ENCODE peak calls at places on chromosomes 1 and 21, in four cellular contexts. N is GM12878, V is AG04449, K is glutamatergic neuron. T is an unnamed sample.

GRCh38 chr21:39843916-39844315 is 23.3 kb upstream of the PCP4 start:
- DNase-seq in N (no peak), V (no peak), K (no peak), T (no peak)

GRCh38 chr1:214665606-214666110 is 62.7 kb downstream of the CENPF start:
- DNase-seq in N (no peak), V (no peak), K (no peak), T (no peak)

GRCh38 chr1:95321516-95321915 is 87.5 kb downstream of the RWDD3 start:
- DNase-seq in N (no peak), V (no peak), K (no peak), T (no peak)

GRCh38 chr1:235057385-235058306 is 71.0 kb downstream of the TOMM20 start:
- DNase-seq in N (no peak), V (no peak), K (no peak), T (no peak)

GRCh38 chr1:204841316-204841715 is 29.3 kb upstream of the NFASC start:
- DNase-seq in N (no peak), V (no peak), K (no peak), T (no peak)

GRCh38 chr1:8797230-8797629 is 20.2 kb downstream of the RERE start:
- DNase-seq in N (no peak), V (no peak), K (no peak), T (no peak)

GRCh38 chr1:2645776-2646175 is 13.0 kb upstream of the MMEL1 start:
- DNase-seq in N (no peak), V (no peak), K (no peak), T (no peak)

GRCh38 chr1:215636258-215636965 is 69.3 kb downstream of the KCTD3 start:
- DNase-seq in N (no peak), V (peak; percentile 36), K (no peak), T (peak; percentile 30)

GRCh38 chr1:36533897-36534296 is 51.2 kb upstream of the CSF3R start:
- DNase-seq in N (no peak), V (no peak), K (no peak), T (no peak)

GRCh38 chr1:101309334-101310221 is 72.8 kb downstream of the S1PR1 start:
- DNase-seq in N (no peak), V (no peak), K (peak; percentile 67), T (peak; percentile 28)

GRCh38 chr1:154557248-154557938 is 1.1 kb downstream of the UBE2Q1 start:
- DNase-seq in N (no peak), V (no peak), K (no peak), T (no peak)

GRCh38 chr1:225812488-225813249 is 2.7 kb downstream of the EPHX1 start:
- DNase-seq in N (no peak), V (no peak), K (no peak), T (no peak)

GRCh38 chr1:222994506-222995229 is 148.4 kb downstream of the TLR5 start:
- DNase-seq in N (no peak), V (peak; percentile 21), K (no peak), T (no peak)

GRCh38 chr1:214123061-214123784 is 135.4 kb downstream of the PROX1 start:
- DNase-seq in N (no peak), V (no peak), K (peak; percentile 25), T (peak; percentile 53)

GRCh38 chr1:10519016-10519417 is 44.3 kb downstream of the PEX14 start:
- DNase-seq in N (no peak), V (no peak), K (no peak), T (no peak)

GRCh38 chr1:205351984-205352713 is 4.6 kb downstream of the KLHDC8A start:
- DNase-seq in N (no peak), V (no peak), K (peak; percentile 99), T (peak; percentile 80)

GRCh38 chr21:42666023-42666747 is 12.8 kb downstream of the PDE9A start:
- DNase-seq in N (no peak), V (no peak), K (no peak), T (peak; percentile 55)

GRCh38 chr1:30786264-30786991 is 28.9 kb upstream of the LAPTM5 start:
- DNase-seq in N (no peak), V (no peak), K (no peak), T (no peak)

GRCh38 chr1:6867688-6868370 is 82.6 kb downstream of the CAMTA1 start:
- DNase-seq in N (no peak), V (no peak), K (no peak), T (no peak)

GRCh38 chr1:220127076-220127475 is 33.1 kb downstream of the IARS2 start:
- DNase-seq in N (no peak), V (no peak), K (no peak), T (no peak)